ENCODE peak calls at places on chromosomes 12 and 14, in five cellular contexts. F, J, B, T and N are unnamed samples.

GRCh38 chr14:54603362-54603761 is 36.4 kb downstream of the SAMD4A start:
- DNase-seq in F (no peak), J (no peak), B (no peak), T (peak), N (no peak)

GRCh38 chr12:70251226-70251625 is 8.0 kb downstream of the CNOT2 start:
- DNase-seq in F (no peak), J (no peak), B (no peak), T (no peak), N (no peak)

GRCh38 chr12:21940972-21941521 is at the start of gene ABCC9:
- DNase-seq in F (no peak), J (peak), B (no peak), T (peak), N (no peak)

GRCh38 chr12:16515666-16516065 is 90.3 kb downstream of the LMO3 start:
- DNase-seq in F (no peak), J (no peak), B (no peak), T (peak), N (no peak)

GRCh38 chr14:51139221-51139681 is 44.3 kb upstream of the TRIM9 start:
- DNase-seq in F (no peak), J (no peak), B (no peak), T (peak), N (peak)

GRCh38 chr14:77098470-77099353 is 654 bp downstream of the CIPC start:
- DNase-seq in F (peak), J (peak), B (no peak), T (no peak), N (peak)

GRCh38 chr12:42568952-42569916 is 20.3 kb downstream of the PRICKLE1 start:
- DNase-seq in F (no peak), J (no peak), B (no peak), T (peak), N (no peak)

GRCh38 chr14:78455896-78456435 is 285.8 kb downstream of the NRXN3 start:
- DNase-seq in F (no peak), J (no peak), B (no peak), T (no peak), N (peak)

GRCh38 chr14:68552597-68552996 is 240.3 kb downstream of the ZFP36L1 start:
- DNase-seq in F (no peak), J (no peak), B (no peak), T (peak), N (no peak)

GRCh38 chr14:33493329-33493728 is 457.5 kb downstream of the EGLN3 start:
- DNase-seq in F (no peak), J (no peak), B (no peak), T (no peak), N (no peak)

GRCh38 chr14:68628605-68629310 is 164.1 kb downstream of the ZFP36L1 start:
- DNase-seq in F (no peak), J (no peak), B (no peak), T (no peak), N (no peak)

GRCh38 chr12:26848156-26848825 is 15.3 kb upstream of the ITPR2 start:
- DNase-seq in F (no peak), J (no peak), B (no peak), T (peak), N (no peak)

GRCh38 chr14:78202976-78203375 is 32.8 kb downstream of the NRXN3 start:
- DNase-seq in F (no peak), J (no peak), B (no peak), T (no peak), N (no peak)

GRCh38 chr14:95287176-95287754 is 32.4 kb downstream of the CLMN start:
- DNase-seq in F (no peak), J (no peak), B (no peak), T (no peak), N (no peak)

GRCh38 chr12:80472241-80472640 is 28.2 kb downstream of the PTPRQ start:
- DNase-seq in F (no peak), J (no peak), B (no peak), T (peak), N (no peak)

GRCh38 chr12:80472912-80473500 is 29.0 kb downstream of the PTPRQ start:
- DNase-seq in F (no peak), J (no peak), B (peak), T (peak), N (no peak)

GRCh38 chr12:80470403-80470802 is 26.4 kb downstream of the PTPRQ start:
- DNase-seq in F (no peak), J (no peak), B (no peak), T (no peak), N (no peak)

DNA sequence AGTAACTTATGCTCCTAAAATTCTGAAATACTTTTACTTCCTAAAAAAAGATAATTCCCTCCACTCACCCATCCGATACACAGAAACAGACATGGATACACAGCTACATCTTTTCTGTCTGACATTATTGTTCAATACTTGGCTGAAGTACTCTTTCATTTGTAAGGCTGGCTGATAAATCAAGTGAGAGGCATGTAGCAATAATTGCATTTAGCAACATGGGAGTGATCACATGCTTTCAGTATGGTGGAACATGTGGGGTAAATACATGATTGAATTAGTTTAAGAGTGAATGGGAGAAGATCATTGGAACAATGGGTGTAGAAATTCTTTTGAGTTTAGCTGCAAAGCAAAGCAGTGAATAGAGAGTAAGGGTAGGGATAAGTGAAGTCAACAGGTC is 25.6 kb downstream of the PTPRQ start:
- DNase-seq in F (no peak), J (no peak), B (no peak), T (peak), N (no peak)
- H3K27ac ChIP-seq in F (no peak), J (no peak), B (no peak), T (no peak), N (no peak)

DNA sequence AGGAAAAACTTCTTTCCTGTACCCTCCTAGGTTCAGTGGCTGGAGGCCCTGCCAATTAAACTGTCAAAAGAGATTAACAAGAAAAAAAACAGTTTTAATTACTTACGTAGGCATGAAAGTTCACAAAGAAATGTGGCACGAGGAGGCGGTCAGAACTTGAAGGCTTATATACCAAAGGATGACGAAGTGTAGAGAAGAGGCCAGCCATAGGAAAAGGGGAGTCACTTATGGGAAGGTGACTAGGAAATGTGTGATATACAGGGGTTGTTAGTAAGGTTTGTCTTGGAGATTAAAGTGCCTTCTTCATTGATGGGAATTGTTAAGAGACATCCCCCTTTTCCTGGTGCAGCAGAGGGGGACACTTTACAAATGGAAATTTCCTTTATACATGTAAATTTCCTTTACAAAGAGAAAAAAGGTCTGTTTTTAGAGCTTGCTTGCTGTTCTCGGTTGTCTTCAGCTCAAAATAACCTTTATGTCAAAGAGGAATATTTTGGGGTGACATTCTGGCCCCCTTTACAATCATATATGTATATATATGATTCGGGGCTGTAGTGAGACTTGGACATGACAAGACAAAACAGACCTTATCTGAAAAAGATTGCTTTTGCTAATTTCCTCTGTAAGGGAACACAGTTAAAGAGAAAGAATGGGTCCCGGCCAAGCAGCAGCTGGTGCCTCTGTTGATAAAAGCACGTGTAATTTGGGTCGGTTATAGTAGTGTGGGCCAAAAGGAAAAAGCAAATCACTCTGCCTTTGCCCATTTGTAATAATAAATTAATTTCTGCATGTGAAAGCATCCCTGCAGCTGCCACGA is 38.6 kb downstream of the SYNE2 start:
- DNase-seq in F (no peak), J (no peak), B (no peak), T (peak), N (no peak)
- H3K27ac ChIP-seq in F (no peak), J (no peak), B (no peak), T (no peak), N (no peak)

GRCh38 chr12:55636853-55637252 is at the start of gene OR10P1:
- DNase-seq in F (no peak), J (peak), B (no peak), T (no peak), N (no peak)
- H3K27ac ChIP-seq in F (no peak), J (peak), B (no peak), T (no peak), N (no peak)

GRCh38 chr12:93760275-93760875 is 83.2 kb downstream of the CRADD start:
- DNase-seq in F (no peak), J (no peak), B (no peak), T (no peak), N (no peak)
- H3K27ac ChIP-seq in F (no peak), J (no peak), B (no peak), T (no peak), N (no peak)